ENCODE peak calls at places on chromosome 1, in six cellular contexts. H is IMR-90, F is neuronal stem cell, Y is H9, L is H1, N is mesenchymal stem cell. Z is an unnamed sample.

GRCh38 chr1:104648269-104648691 is 898.6 kb downstream of the AMY1C start:
- DNase-seq in H (no peak), F (peak), Y (no peak), L (no peak), N (peak), Z (no peak)

GRCh38 chr1:234884006-234884405 is 244.6 kb downstream of the TOMM20 start:
- DNase-seq in H (no peak), F (no peak), Y (no peak), L (no peak), N (no peak), Z (no peak)

GRCh38 chr1:225156254-225156653 is 226.8 kb downstream of the DNAH14 start:
- DNase-seq in H (no peak), F (no peak), Y (no peak), L (no peak), N (no peak), Z (no peak)

GRCh38 chr1:177983824-177984528 is 14.1 kb upstream of the SEC16B start:
- DNase-seq in H (peak), F (peak), Y (peak), L (peak), N (peak), Z (peak)

GRCh38 chr1:17460265-17460664 is 20.8 kb upstream of the RCC2 start:
- DNase-seq in H (no peak), F (no peak), Y (no peak), L (no peak), N (no peak), Z (peak)

GRCh38 chr1:92858564-92859399 is 26.9 kb downstream of the RPL5 start:
- DNase-seq in H (peak), F (peak), Y (no peak), L (no peak), N (peak), Z (peak)

GRCh38 chr1:66944330-66945274 is 19.8 kb downstream of the MIER1 start:
- DNase-seq in H (peak), F (no peak), Y (no peak), L (no peak), N (peak), Z (peak)

GRCh38 chr1:37808369-37809319 is 636 bp upstream of the YRDC start:
- DNase-seq in H (peak), F (peak), Y (peak), L (no peak), N (peak), Z (peak)

GRCh38 chr1:230801441-230801840 is 54.3 kb downstream of the CAPN9 start:
- DNase-seq in H (no peak), F (no peak), Y (no peak), L (no peak), N (no peak), Z (no peak)

GRCh38 chr1:100924212-100924611 is 28.3 kb downstream of the SLC30A7 start:
- DNase-seq in H (peak), F (no peak), Y (no peak), L (no peak), N (no peak), Z (no peak)

GRCh38 chr1:76764638-76765572 is 102.4 kb upstream of the ST6GALNAC5 start:
- DNase-seq in H (no peak), F (no peak), Y (no peak), L (no peak), N (no peak), Z (no peak)

GRCh38 chr1:228279011-228279721 is 71.3 kb downstream of the OBSCN start:
- DNase-seq in H (no peak), F (no peak), Y (no peak), L (no peak), N (no peak), Z (no peak)

GRCh38 chr1:215119719-215120118 is 37.2 kb downstream of the KCNK2 start:
- DNase-seq in H (peak), F (no peak), Y (no peak), L (no peak), N (no peak), Z (no peak)

GRCh38 chr1:43659384-43659783 is 9.4 kb downstream of the KDM4A start:
- DNase-seq in H (no peak), F (no peak), Y (no peak), L (no peak), N (no peak), Z (no peak)

GRCh38 chr1:17397910-17398700 is 26.1 kb downstream of the PADI6 start:
- DNase-seq in H (no peak), F (no peak), Y (no peak), L (no peak), N (no peak), Z (no peak)

GRCh38 chr1:161933592-161934277 is 89.9 kb downstream of the OLFML2B start:
- DNase-seq in H (no peak), F (no peak), Y (no peak), L (no peak), N (no peak), Z (no peak)

GRCh38 chr1:1419812-1420653 is 1.0 kb downstream of the ANKRD65 start:
- DNase-seq in H (no peak), F (no peak), Y (peak), L (no peak), N (no peak), Z (no peak)

GRCh38 chr1:113930499-113931161 is 1.5 kb downstream of the HIPK1 start:
- DNase-seq in H (peak), F (peak), Y (no peak), L (no peak), N (peak), Z (peak)

GRCh38 chr1:243792401-243792800 is 57.6 kb downstream of the AKT3 start:
- DNase-seq in H (no peak), F (no peak), Y (no peak), L (no peak), N (no peak), Z (peak)

GRCh38 chr1:101713760-101714159 is 283.0 kb downstream of the OLFM3 start:
- DNase-seq in H (no peak), F (no peak), Y (no peak), L (no peak), N (no peak), Z (no peak)

GRCh38 chr1:153735090-153735420 is 7.2 kb downstream of the INTS3 start:
- DNase-seq in H (no peak), F (no peak), Y (no peak), L (no peak), N (no peak), Z (no peak)

GRCh38 chr1:50847303-50847702 is 112.8 kb downstream of the FAF1 start:
- DNase-seq in H (no peak), F (no peak), Y (no peak), L (no peak), N (no peak), Z (no peak)

GRCh38 chr1:180424848-180425457 is 77.4 kb downstream of the ACBD6 start:
- DNase-seq in H (no peak), F (peak), Y (no peak), L (no peak), N (peak), Z (no peak)

GRCh38 chr1:93603581-93603980 is 78.1 kb downstream of the BCAR3 start:
- DNase-seq in H (no peak), F (no peak), Y (no peak), L (no peak), N (no peak), Z (no peak)

GRCh38 chr1:1164361-1164700 is 9.3 kb upstream of the TTLL10 start:
- DNase-seq in H (no peak), F (no peak), Y (no peak), L (no peak), N (no peak), Z (no peak)

GRCh38 chr1:114152211-114153050 is 1.2 kb downstream of the SYT6 start:
- DNase-seq in H (peak), F (no peak), Y (no peak), L (no peak), N (peak), Z (peak)

GRCh38 chr1:159000627-159001026 is 9.1 kb upstream of the IFI16 start:
- DNase-seq in H (peak), F (peak), Y (peak), L (no peak), N (peak), Z (no peak)

GRCh38 chr1:5481889-5482288 is 510.3 kb downstream of the NPHP4 start:
- DNase-seq in H (no peak), F (peak), Y (peak), L (peak), N (no peak), Z (no peak)

GRCh38 chr1:200134116-200134515 is 106.6 kb downstream of the NR5A2 start:
- DNase-seq in H (no peak), F (no peak), Y (no peak), L (no peak), N (no peak), Z (no peak)
- H4K91ac ChIP-seq in H (no peak), F (no peak), Y (no peak), L (no peak), N (no peak), Z (no peak)

GRCh38 chr1:41658444-41659158 is 174.1 kb upstream of the EDN2 start:
- DNase-seq in H (no peak), F (no peak), Y (no peak), L (no peak), N (no peak), Z (no peak)
- H3K4me2 ChIP-seq in H (no peak), F (no peak), Y (no peak), L (no peak), N (no peak), Z (no peak)

DNA sequence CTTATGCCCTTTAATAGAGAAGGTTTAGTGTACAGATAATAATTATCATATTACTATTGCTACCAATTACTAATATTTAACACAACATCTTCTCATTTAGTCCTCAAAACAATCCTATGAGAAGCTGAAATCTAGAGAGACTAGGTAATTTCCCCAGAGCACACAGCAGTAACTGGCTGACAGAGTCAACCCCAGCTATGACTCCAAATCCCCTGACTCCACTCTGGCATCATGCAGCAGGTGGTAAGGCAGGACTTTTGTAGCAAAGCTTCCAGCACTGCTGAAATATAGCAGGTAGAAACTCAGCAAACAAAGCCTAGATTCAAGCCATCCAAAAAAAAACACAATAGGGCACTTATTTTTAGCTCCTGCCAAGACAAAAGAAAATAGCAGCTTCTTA is 79.3 kb upstream of the RGS2 start:
- DNase-seq in H (no peak), F (no peak), Y (no peak), L (no peak), N (no peak), Z (no peak)
- H4K91ac ChIP-seq in H (no peak), F (no peak), Y (no peak), L (no peak), N (no peak), Z (no peak)

GRCh38 chr1:88029142-88029541 is 654.9 kb upstream of the PKN2 start:
- DNase-seq in H (peak), F (no peak), Y (no peak), L (no peak), N (peak), Z (no peak)
- H3K4me2 ChIP-seq in H (no peak), F (no peak), Y (no peak), L (no peak), N (no peak), Z (no peak)

DNA sequence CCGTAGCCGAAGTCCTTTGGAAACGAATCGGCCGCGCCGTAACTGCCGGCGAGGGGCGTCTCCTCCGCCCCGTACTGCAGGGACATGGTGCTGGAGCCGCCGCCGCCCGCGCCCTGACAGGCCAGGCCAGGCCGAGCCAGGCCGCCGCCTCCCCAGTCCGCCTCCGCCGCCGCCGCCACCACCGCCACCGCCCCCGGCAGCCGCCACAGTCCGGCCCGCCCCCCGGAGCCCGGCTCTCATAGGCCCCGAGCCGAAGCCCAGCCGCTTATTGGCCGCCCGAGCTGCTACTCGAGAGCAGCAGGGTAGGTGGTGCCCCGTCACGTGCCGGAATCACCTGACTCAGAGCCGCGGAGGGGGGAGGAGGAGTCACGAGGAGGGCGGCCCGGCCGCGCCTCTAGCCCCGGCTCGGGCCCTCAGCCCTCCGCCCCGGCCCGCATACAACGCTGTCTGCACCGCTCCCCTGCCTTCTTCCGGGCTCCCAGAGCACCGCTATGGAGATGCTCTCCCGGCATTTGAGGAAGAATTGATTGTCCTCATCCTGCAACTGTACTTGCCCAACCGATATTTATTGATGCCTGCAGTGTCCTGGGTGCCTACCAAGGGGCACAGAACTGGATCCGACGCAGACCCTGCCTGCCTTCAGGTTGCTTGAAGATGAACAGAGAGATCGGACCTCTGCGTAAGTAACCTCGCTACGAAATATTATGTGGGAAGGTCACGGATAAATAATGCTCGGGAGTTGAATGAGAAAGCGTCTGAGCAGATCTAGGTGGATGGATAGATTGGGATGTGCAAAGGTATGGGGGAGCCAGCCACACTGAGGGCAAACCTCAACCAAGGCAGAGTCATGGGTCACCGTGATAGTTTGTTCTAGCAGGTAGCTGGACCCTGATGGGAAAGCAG is at the start of gene RRAGC:
- DNase-seq in H (peak), F (peak), Y (peak), L (peak), N (peak), Z (peak)
- H4K91ac ChIP-seq in H (peak), F (no peak), Y (no peak), L (no peak), N (peak), Z (peak)